ENCODE peak calls at places on chromosomes 4 and X, in four cellular contexts. B, F, L and T are unnamed samples.

GRCh38 chr4:168621806-168622589 is 125.1 kb downstream of the PALLD start:
- DNase-seq in B (no peak), F (no peak), L (no peak), T (no peak)

GRCh38 chr4:83237591-83237990 is 47.0 kb downstream of the COQ2 start:
- DNase-seq in B (no peak), F (no peak), L (peak), T (no peak)

GRCh38 chr4:143302526-143302925 is 34.1 kb upstream of the GAB1 start:
- DNase-seq in B (no peak), F (no peak), L (no peak), T (no peak)

GRCh38 chr4:150501983-150502382 is 80.0 kb upstream of the MAB21L2 start:
- DNase-seq in B (no peak), F (no peak), L (no peak), T (no peak)

GRCh38 chr4:26238782-26239647 is 81.8 kb upstream of the RBPJ start:
- DNase-seq in B (no peak), F (no peak), L (no peak), T (no peak)

GRCh38 chr4:135741583-135741982 is 1540.0 kb upstream of the PABPC4L start:
- DNase-seq in B (no peak), F (no peak), L (no peak), T (no peak)

GRCh38 chr4:74133786-74134499 is 24.0 kb upstream of the MTHFD2L start:
- DNase-seq in B (peak), F (peak), L (peak), T (peak)

GRCh38 chr4:154425514-154425913 is 66.1 kb downstream of the DCHS2 start:
- DNase-seq in B (peak), F (no peak), L (no peak), T (no peak)

GRCh38 chr4:40557741-40558140 is 71.9 kb downstream of the RBM47 start:
- DNase-seq in B (no peak), F (no peak), L (no peak), T (no peak)

GRCh38 chr4:4763815-4764202 is 95.7 kb upstream of the MSX1 start:
- DNase-seq in B (no peak), F (no peak), L (no peak), T (no peak)

GRCh38 chr4:4762300-4762699 is 97.2 kb upstream of the MSX1 start:
- DNase-seq in B (no peak), F (no peak), L (no peak), T (no peak)

GRCh38 chr4:4764506-4764905 is 95.0 kb upstream of the MSX1 start:
- DNase-seq in B (no peak), F (no peak), L (no peak), T (no peak)

GRCh38 chr4:4761128-4761991 is 98.1 kb upstream of the MSX1 start:
- DNase-seq in B (no peak), F (no peak), L (peak), T (peak)

DNA sequence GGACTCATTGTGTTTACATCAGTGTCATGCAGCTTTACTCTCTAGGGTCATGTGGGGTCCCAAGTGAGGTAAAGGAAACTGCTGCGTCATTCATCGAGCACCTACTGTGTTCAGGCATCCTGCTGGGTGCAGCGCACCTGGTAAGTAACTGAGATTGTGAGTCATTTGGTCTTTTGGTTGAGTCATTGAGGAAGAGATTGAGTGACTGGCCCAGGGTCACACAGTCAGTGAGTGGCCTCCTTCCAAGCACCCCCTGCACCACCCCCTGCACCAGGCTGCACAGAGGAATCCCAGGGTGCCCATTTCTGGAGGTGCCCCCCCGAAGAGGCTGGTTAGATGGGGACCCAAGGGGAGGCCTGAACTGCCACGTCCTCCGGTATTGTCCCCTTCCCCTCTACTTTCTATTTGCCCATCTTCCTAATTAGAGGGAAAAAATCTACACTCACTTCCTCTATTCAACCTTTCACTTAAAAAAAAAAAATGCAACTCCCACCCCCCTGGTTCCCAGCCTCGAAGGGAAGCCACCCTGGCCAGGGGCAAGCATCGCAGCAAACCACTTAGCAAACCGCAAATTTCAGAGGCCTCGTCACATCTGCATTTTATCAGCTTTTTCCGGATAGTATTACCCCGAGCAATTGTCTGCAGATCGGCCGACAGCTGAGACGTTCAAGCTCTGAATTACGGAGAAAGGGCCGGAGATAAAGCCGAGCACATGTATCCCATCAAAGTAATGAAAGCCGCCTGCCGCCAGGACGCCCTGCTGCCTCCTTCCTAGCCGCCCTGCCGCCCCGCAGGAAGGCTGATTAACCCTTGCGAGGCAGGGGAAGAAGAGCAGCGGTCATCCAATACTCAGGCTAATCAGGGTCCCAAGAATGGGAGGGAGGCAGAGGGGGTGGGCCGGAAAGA is 96.3 kb upstream of the MSX1 start:
- DNase-seq in B (peak), F (no peak), L (no peak), T (peak)
- TF ChIP-seq MAX in B (no peak), F (peak), L (no peak), T (peak)

DNA sequence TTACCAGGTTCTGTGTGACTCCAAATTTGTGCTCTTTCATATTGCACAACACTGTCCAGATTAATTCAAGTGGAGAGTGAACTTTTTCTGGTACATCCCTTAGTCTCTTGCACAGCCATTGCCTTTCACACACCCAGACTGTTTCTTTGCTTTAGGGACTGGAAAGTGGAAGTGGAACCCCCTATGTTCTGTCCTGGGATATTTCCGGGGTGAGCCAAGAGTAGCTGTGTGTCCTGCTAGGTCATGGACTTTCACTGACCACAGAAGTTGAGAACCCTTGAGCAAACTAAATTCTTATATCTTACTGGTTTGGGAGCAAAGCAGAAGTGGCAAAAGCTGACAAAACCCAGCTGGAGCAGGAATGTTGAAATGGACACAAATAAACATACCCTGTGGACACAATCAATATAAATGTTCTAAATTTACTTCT is 10.3 kb upstream of the VSIG4 start:
- DNase-seq in B (no peak), F (no peak), L (peak), T (no peak)
- TF ChIP-seq NRF1 in B (no peak), F (no peak), L (no peak), T (no peak)

GRCh38 chr4:176654565-176655216 is 138.0 kb downstream of the VEGFC start:
- DNase-seq in B (no peak), F (no peak), L (no peak), T (no peak)

GRCh38 chr4:176653406-176654220 is 139.1 kb downstream of the VEGFC start:
- DNase-seq in B (no peak), F (no peak), L (no peak), T (no peak)

GRCh38 chr4:176660561-176660960 is 132.2 kb downstream of the VEGFC start:
- DNase-seq in B (no peak), F (no peak), L (no peak), T (no peak)

GRCh38 chr4:176656108-176656507 is 136.6 kb downstream of the VEGFC start:
- DNase-seq in B (no peak), F (no peak), L (no peak), T (no peak)
- TF ChIP-seq MAX in B (no peak), F (no peak), L (no peak), T (no peak)

GRCh38 chr4:182918044-182918607 is 940 bp upstream of the DCTD start:
- DNase-seq in B (peak), F (no peak), L (no peak), T (no peak)

GRCh38 chr4:182920676-182921075 is 3.5 kb upstream of the DCTD start:
- DNase-seq in B (no peak), F (no peak), L (no peak), T (no peak)

GRCh38 chr4:182917182-182918043 is at the start of gene DCTD:
- DNase-seq in B (no peak), F (no peak), L (peak), T (peak)

GRCh38 chr4:182916483-182917181 is 554 bp downstream of the DCTD start:
- DNase-seq in B (no peak), F (no peak), L (peak), T (no peak)

GRCh38 chr4:182918791-182919302 is 1.7 kb upstream of the DCTD start:
- DNase-seq in B (peak), F (no peak), L (no peak), T (no peak)
- TF ChIP-seq NRF1 in B (no peak), F (no peak), L (no peak), T (no peak)

GRCh38 chrX:136318895-136319597 is 18.3 kb downstream of the ADGRG4 start:
- DNase-seq in B (no peak), F (no peak), L (no peak), T (peak)
- TF ChIP-seq MAX in B (no peak), F (no peak), L (no peak), T (no peak)

GRCh38 chr4:6730603-6731300 is 14.8 kb downstream of the BLOC1S4 start:
- DNase-seq in B (no peak), F (no peak), L (peak), T (no peak)
- TF ChIP-seq NRF1 in B (no peak), F (no peak), L (peak), T (no peak)

GRCh38 chr4:80831383-80832361 is 198.8 kb upstream of the BMP3 start:
- DNase-seq in B (no peak), F (no peak), L (no peak), T (no peak)
- TF ChIP-seq MAX in B (no peak), F (no peak), L (no peak), T (no peak)